ENCODE peak calls at places on chromosomes 11 and 22, in nine cellular contexts. W is transverse colon, V is A549, B is IMR-90, J is ovary, F is prostate gland, A is sigmoid colon, Q is H1, C is stomach. O is an unnamed sample.

GRCh38 chr11:129376658-129377341 is 1.2 kb downstream of the BARX2 start:
- DNase-seq in W (no peak), V (no peak), B (no peak), J (no peak), F (no peak), A (no peak), Q (no peak), C (no peak), O (no peak)

GRCh38 chr11:3224730-3225098 is 6.1 kb upstream of the MRGPRG start:
- DNase-seq in W (no peak), V (no peak), B (no peak), J (no peak), F (no peak), A (no peak), Q (no peak), C (no peak), O (no peak)

GRCh38 chr11:2777871-2778629 is 78.3 kb upstream of the KCNQ1OT1 start:
- DNase-seq in W (no peak), V (no peak), B (no peak), J (peak; percentile 26), F (peak; percentile 4), A (peak; percentile 69), Q (no peak), C (peak; percentile 32), O (peak; percentile 16)

GRCh38 chr11:27672836-27673464 is 27.3 kb downstream of the BDNF start:
- DNase-seq in W (no peak), V (peak; percentile 31), B (peak; percentile 70), J (no peak), F (no peak), A (no peak), Q (no peak), C (no peak), O (no peak)

GRCh38 chr22:22770280-22770871 is 117.2 kb upstream of the IGLL5 start:
- DNase-seq in W (peak; percentile 75), V (peak; percentile 30), B (no peak), J (peak; percentile 43), F (peak; percentile 14), A (no peak), Q (no peak), C (peak; percentile 55), O (no peak)

GRCh38 chr11:79150320-79150719 is 290.5 kb downstream of the TENM4 start:
- DNase-seq in W (no peak), V (no peak), B (no peak), J (no peak), F (no peak), A (no peak), Q (no peak), C (no peak), O (no peak)

GRCh38 chr11:10385696-10386095 is 69.4 kb upstream of the AMPD3 start:
- DNase-seq in W (peak; percentile 49), V (no peak), B (peak; percentile 49), J (peak; percentile 65), F (no peak), A (peak; percentile 93), Q (no peak), C (peak; percentile 33), O (no peak)

GRCh38 chr11:94574193-94574961 is 7.2 kb downstream of the PIWIL4 start:
- DNase-seq in W (no peak), V (no peak), B (peak; percentile 90), J (peak; percentile 52), F (no peak), A (no peak), Q (no peak), C (no peak), O (no peak)

GRCh38 chr11:112277937-112278336 is 17.3 kb upstream of the PLET1 start:
- DNase-seq in W (no peak), V (no peak), B (peak; percentile 34), J (no peak), F (no peak), A (no peak), Q (no peak), C (no peak), O (no peak)

GRCh38 chr11:112278803-112279202 is 18.1 kb upstream of the PLET1 start:
- DNase-seq in W (no peak), V (no peak), B (no peak), J (no peak), F (no peak), A (no peak), Q (no peak), C (no peak), O (no peak)

GRCh38 chr11:112281776-112282175 is 21.1 kb upstream of the PLET1 start:
- DNase-seq in W (peak; percentile 42), V (no peak), B (no peak), J (no peak), F (no peak), A (no peak), Q (no peak), C (no peak), O (no peak)

GRCh38 chr11:112280268-112281126 is 19.8 kb upstream of the PLET1 start:
- DNase-seq in W (peak; percentile 66), V (peak; percentile 79), B (peak; percentile 83), J (peak; percentile 76), F (peak; percentile 68), A (peak; percentile 82), Q (no peak), C (peak; percentile 65), O (no peak)

DNA sequence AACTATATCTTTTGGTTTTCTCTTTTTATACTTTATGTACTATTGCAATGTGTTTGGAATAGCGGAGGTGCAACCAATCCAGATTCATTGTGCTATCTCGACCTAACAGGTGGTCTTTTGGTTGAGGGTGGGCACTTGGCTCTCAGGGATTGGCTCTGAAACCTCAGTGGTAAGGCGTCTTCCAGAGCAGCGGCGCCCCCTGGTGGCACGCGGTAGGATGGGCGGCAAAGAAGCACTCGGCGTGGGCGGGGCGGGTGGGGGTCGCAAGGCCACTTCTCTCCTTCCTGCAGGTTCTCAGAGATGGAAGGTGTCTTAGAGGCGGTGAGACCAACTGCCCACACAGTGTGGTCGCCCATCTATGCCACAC is 19.2 kb upstream of the PLET1 start:
- DNase-seq in W (peak; percentile 70), V (peak; percentile 56), B (peak; percentile 43), J (peak; percentile 65), F (peak; percentile 42), A (peak; percentile 77), Q (no peak), C (peak; percentile 75), O (peak; percentile 61)
- TF ChIP-seq CTCF in W (peak; percentile 91), V (peak; percentile 66), B (peak; percentile 73), J (peak; percentile 46), F (peak; percentile 92), A (peak; percentile 87), Q (peak; percentile 71), C (no peak), O (peak; percentile 84)

GRCh38 chr11:15673408-15673811 is 558.7 kb downstream of the INSC start:
- DNase-seq in W (no peak), V (no peak), B (no peak), J (no peak), F (no peak), A (no peak), Q (no peak), C (no peak), O (no peak)

GRCh38 chr11:15672822-15673221 is 558.1 kb downstream of the INSC start:
- DNase-seq in W (no peak), V (no peak), B (no peak), J (no peak), F (no peak), A (no peak), Q (no peak), C (no peak), O (no peak)

GRCh38 chr11:15668718-15669117 is 554.0 kb downstream of the INSC start:
- DNase-seq in W (no peak), V (no peak), B (no peak), J (no peak), F (no peak), A (no peak), Q (no peak), C (no peak), O (no peak)

GRCh38 chr11:15671216-15671615 is 556.5 kb downstream of the INSC start:
- DNase-seq in W (no peak), V (no peak), B (no peak), J (no peak), F (no peak), A (no peak), Q (no peak), C (no peak), O (no peak)

DNA sequence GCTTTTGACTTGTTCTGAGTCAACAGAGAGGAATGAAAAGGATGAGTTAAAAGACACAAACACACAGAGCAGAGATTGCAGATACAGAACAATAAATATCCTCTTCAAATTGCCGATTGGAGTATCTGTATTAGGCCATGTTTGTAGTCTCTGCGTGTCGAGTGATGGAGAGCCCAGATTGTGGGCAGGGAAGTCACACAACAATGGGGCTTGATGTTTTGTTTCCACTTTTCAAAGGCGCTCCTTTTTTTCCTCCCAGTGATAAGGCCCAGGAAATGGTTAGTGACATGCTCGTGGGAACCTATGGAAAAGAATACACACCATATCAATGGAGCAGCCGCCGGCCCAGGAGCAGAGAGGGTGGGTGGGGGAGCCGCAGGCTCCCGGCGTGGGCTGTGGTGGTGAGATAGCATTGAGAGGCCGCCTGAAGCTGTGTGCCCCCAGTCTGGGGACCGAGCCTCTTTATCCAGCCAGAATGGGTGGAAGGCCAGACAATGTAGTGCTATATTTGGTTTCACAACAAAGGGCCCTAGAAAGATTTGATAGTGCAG is 555.9 kb downstream of the INSC start:
- DNase-seq in W (no peak), V (no peak), B (peak; percentile 19), J (no peak), F (no peak), A (no peak), Q (no peak), C (no peak), O (no peak)
- H3K4me3 ChIP-seq in W (no peak overlapping the region), V (no peak overlapping the region), B (no peak overlapping the region), J (no peak overlapping the region), F (no peak overlapping the region), A (no peak overlapping the region), Q (no peak overlapping the region), C (no peak overlapping the region), O (no peak overlapping the region)

GRCh38 chr11:63611395-63611747 is 2.9 kb downstream of the PLAAT3 start:
- DNase-seq in W (no peak), V (no peak), B (no peak), J (no peak), F (no peak), A (no peak), Q (no peak), C (no peak), O (no peak)

GRCh38 chr11:63616953-63617352 is 2.7 kb upstream of the PLAAT3 start:
- DNase-seq in W (no peak), V (no peak), B (no peak), J (no peak), F (no peak), A (no peak), Q (no peak), C (no peak), O (no peak)

GRCh38 chr11:63613517-63614135 is 607 bp downstream of the PLAAT3 start:
- DNase-seq in W (peak; percentile 38), V (peak; percentile 42), B (no peak), J (peak; percentile 75), F (no peak), A (peak; percentile 84), Q (peak; percentile 39), C (peak; percentile 44), O (peak; percentile 61)

GRCh38 chr11:63612181-63612580 is 2.1 kb downstream of the PLAAT3 start:
- DNase-seq in W (no peak), V (no peak), B (no peak), J (no peak), F (no peak), A (no peak), Q (no peak), C (no peak), O (no peak)

DNA sequence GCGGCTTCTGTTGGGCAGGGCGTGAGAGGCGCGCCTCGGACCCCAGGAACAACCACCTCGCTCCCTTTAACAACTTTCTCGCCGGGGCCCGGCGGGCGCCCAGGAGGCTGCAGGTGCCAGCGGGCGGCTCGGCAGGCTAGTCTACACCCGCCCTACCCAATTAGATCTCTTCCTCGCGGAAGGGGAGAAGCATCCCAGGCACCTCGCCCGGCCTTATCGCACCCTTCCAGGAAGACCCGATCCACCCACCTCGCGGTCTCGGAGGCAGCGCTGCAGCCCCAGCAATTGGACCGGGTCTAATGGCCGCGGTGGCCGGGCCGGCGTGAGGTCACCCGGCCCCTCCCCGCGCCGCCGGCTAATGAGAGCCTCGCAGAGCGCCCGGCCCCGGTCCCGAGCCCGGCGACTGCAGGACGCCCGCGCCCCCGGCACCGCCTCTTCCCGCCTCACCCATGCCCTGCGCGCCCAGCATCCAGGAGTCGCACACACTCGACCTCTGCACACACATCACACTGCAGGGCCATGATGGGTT is at the start of gene PLAAT3:
- DNase-seq in W (peak; percentile 78), V (peak; percentile 82), B (no peak), J (peak; percentile 77), F (no peak), A (peak; percentile 87), Q (peak; percentile 44), C (peak; percentile 85), O (peak; percentile 92)
- TF ChIP-seq POLR2A in W (peak; percentile 35), V (peak; percentile 37), B (no peak), J (peak; percentile 72), F (peak; percentile 25), A (no peak), Q (no peak), C (no peak), O (no peak)

GRCh38 chr22:46799626-46800025 is 37.2 kb downstream of the TBC1D22A start:
- DNase-seq in W (no peak), V (no peak), B (no peak), J (no peak), F (no peak), A (peak; percentile 49), Q (no peak), C (no peak), O (no peak)
- TF ChIP-seq CTCF in W (no peak), V (no peak), B (no peak), J (no peak), F (no peak), A (no peak), Q (no peak), C (no peak), O (no peak)